ENCODE peak calls at places on chromosomes 4 and X, in ten cellular contexts. Q is tibial nerve, R is heart right ventricle, A is left ventricle myocardium inferior, L is GM06990, D is psoas muscle, N is MM.1S, U is GM10248, X is osteocyte, Y is H9. M is an unnamed sample.

GRCh38 chrX:149871940-149872339 is 9.0 kb upstream of the MAGEA8 start:
- DNase-seq in L (peak), U (peak), R (no peak), D (no peak), A (no peak), N (no peak), Y (peak), Q (no peak), X (no peak), M (peak)

GRCh38 chr4:88054229-88054628 is 46.8 kb downstream of the PKD2 start:
- DNase-seq in D (no peak), U (no peak), R (no peak), N (no peak), Q (no peak), A (no peak), X (no peak), L (no peak), Y (no peak), M (no peak)

GRCh38 chr4:123284166-123284565 is 112.4 kb upstream of the SPRY1 start:
- DNase-seq in U (no peak), L (no peak), D (no peak), Q (no peak), N (no peak), A (no peak), Y (no peak), R (no peak), X (no peak), M (no peak)

GRCh38 chr4:31530555-31530954 is 810.4 kb downstream of the PCDH7 start:
- DNase-seq in L (no peak), U (no peak), Q (no peak), D (no peak), A (no peak), R (no peak), Y (no peak), N (no peak), X (no peak), M (no peak)

GRCh38 chrX:14356401-14356800 is 172.9 kb upstream of the GLRA2 start:
- DNase-seq in U (no peak), N (no peak), D (no peak), R (no peak), L (no peak), Y (no peak), X (no peak), Q (no peak), A (no peak), M (no peak)

GRCh38 chr4:173275150-173275549 is 59.0 kb downstream of the HMGB2 start:
- DNase-seq in A (no peak), U (no peak), R (no peak), L (no peak), N (no peak), X (no peak), Q (no peak), Y (no peak), D (no peak), M (no peak)

GRCh38 chrX:10972731-10973130 is 138.4 kb upstream of the HCCS start:
- DNase-seq in U (no peak), N (no peak), Q (no peak), L (no peak), A (no peak), Y (no peak), D (no peak), R (no peak), X (no peak), M (no peak)

GRCh38 chrX:40310016-40310415 is 212.3 kb upstream of the BCOR start:
- DNase-seq in D (no peak), L (no peak), R (no peak), N (no peak), X (no peak), Y (no peak), U (no peak), A (no peak), Q (no peak), M (no peak)

GRCh38 chrX:152405561-152405960 is 45.6 kb downstream of the GABRA3 start:
- DNase-seq in A (no peak), R (no peak), X (no peak), L (no peak), Y (peak), N (no peak), U (no peak), Q (no peak), D (no peak), M (no peak)

GRCh38 chr4:84151574-84151973 is 347.5 kb downstream of the NKX6-1 start:
- DNase-seq in A (no peak), R (no peak), N (no peak), L (no peak), X (no peak), Y (no peak), D (no peak), Q (no peak), U (no peak), M (no peak)

GRCh38 chr4:96713271-96713670 is 873.4 kb downstream of the PDHA2 start:
- DNase-seq in N (no peak), R (no peak), L (no peak), Q (no peak), D (no peak), Y (no peak), X (no peak), A (no peak), U (no peak), M (no peak)

GRCh38 chr4:105092356-105092755 is 54.3 kb upstream of the TET2 start:
- DNase-seq in X (no peak), Q (no peak), D (no peak), Y (no peak), L (no peak), R (no peak), U (no peak), N (no peak), A (no peak), M (no peak)

GRCh38 chr4:79241846-79242245 is 84.0 kb downstream of the NAA11 start:
- DNase-seq in Q (no peak), D (no peak), N (no peak), R (no peak), L (no peak), U (no peak), Y (no peak), A (no peak), X (no peak), M (no peak)

GRCh38 chr4:178137732-178138471 is 695.7 kb upstream of the AGA start:
- DNase-seq in X (peak), A (no peak), Y (no peak), U (no peak), R (no peak), N (no peak), Q (no peak), L (no peak), D (peak), M (no peak)

GRCh38 chr4:177448850-177449249 is 6.6 kb upstream of the AGA start:
- DNase-seq in U (no peak), A (no peak), X (no peak), N (no peak), L (no peak), D (no peak), Y (no peak), Q (no peak), R (no peak), M (no peak)

GRCh38 chr4:72390409-72390808 is 178.6 kb downstream of the ADAMTS3 start:
- DNase-seq in N (no peak), U (no peak), L (no peak), R (no peak), D (no peak), A (no peak), Y (no peak), Q (no peak), X (no peak), M (no peak)

GRCh38 chr4:147843162-147843561 is 111.3 kb downstream of the ARHGAP10 start:
- DNase-seq in X (no peak), Y (peak), Q (no peak), U (peak), L (no peak), N (peak), A (no peak), D (no peak), R (no peak), M (peak)

GRCh38 chr4:107115185-107115847 is 79.2 kb upstream of the DKK2 start:
- DNase-seq in D (no peak), R (no peak), X (no peak), Q (peak), A (no peak), L (no peak), N (no peak), Y (no peak), U (no peak), M (no peak)

GRCh38 chrX:74420194-74421035 is 878 bp upstream of the SLC16A2 start:
- DNase-seq in N (no peak), U (no peak), X (peak), Y (peak), R (peak), A (peak), L (no peak), Q (peak), D (peak), M (no peak)

GRCh38 chr4:66160606-66161005 is 490.3 kb upstream of the EPHA5 start:
- DNase-seq in Y (no peak), U (no peak), X (no peak), D (no peak), Q (no peak), L (no peak), A (no peak), R (no peak), N (no peak), M (no peak)

GRCh38 chr4:122958505-122958904 is 36.1 kb upstream of the NUDT6 start:
- DNase-seq in N (no peak), D (no peak), Q (no peak), U (no peak), Y (no peak), X (no peak), A (no peak), L (no peak), R (no peak), M (no peak)

GRCh38 chrX:103656623-103657022 is 27.8 kb downstream of the TCEAL1 start:
- DNase-seq in A (no peak), Y (no peak), L (no peak), R (no peak), X (no peak), D (no peak), U (no peak), N (no peak), Q (no peak), M (no peak)

GRCh38 chr4:53066155-53066554 is 204.0 kb downstream of the RASL11B start:
- DNase-seq in X (no peak), D (no peak), U (no peak), A (no peak), L (no peak), N (no peak), R (no peak), Y (no peak), Q (no peak), M (no peak)

GRCh38 chrX:65985922-65986588 is 53.8 kb downstream of the VSIG4 start:
- DNase-seq in N (peak), Q (peak), X (no peak), R (no peak), A (no peak), L (peak), D (no peak), U (peak), Y (peak), M (no peak)

GRCh38 chrX:130024127-130024526 is 41.7 kb downstream of the BCORL1 start:
- DNase-seq in A (peak), X (no peak), R (peak), D (peak), Q (peak), L (peak), U (peak), N (peak), Y (peak), M (peak)

GRCh38 chr4:177309525-177310371 is at the start of gene NEIL3:
- DNase-seq in L (peak), D (peak), A (peak), Y (peak), R (peak), N (peak), X (peak), Q (peak), U (peak), M (peak)

GRCh38 chr4:139200506-139200905 is 23.5 kb upstream of the ELF2 start:
- DNase-seq in Y (no peak), R (no peak), N (no peak), X (no peak), L (no peak), D (no peak), Q (no peak), A (no peak), U (no peak), M (no peak)

GRCh38 chr4:88195666-88196365 is 37.4 kb upstream of the ABCG2 start:
- DNase-seq in A (no peak), D (no peak), X (no peak), U (no peak), Q (no peak), Y (peak), L (no peak), N (peak), R (no peak), M (no peak)

GRCh38 chr4:86977621-86978184 is 42.9 kb downstream of the AFF1 start:
- DNase-seq in U (peak), R (no peak), X (no peak), N (no peak), D (no peak), L (no peak), A (no peak), Q (no peak), Y (no peak), M (peak)

GRCh38 chr4:147924604-147925412 is 192.9 kb downstream of the ARHGAP10 start:
- DNase-seq in Q (no peak), A (no peak), L (no peak), N (no peak), Y (peak), U (peak), X (no peak), D (no peak), R (no peak), M (no peak)

GRCh38 chrX:34848281-34848680 is 94.3 kb upstream of the FAM47B start:
- DNase-seq in U (no peak), R (no peak), X (no peak), Q (no peak), Y (no peak), N (no peak), A (no peak), D (no peak), L (no peak), M (no peak)

GRCh38 chrX:1453951-1454785 is 1.5 kb upstream of the ASMTL start:
- DNase-seq in Q (peak), N (peak), A (peak), D (peak), Y (peak), X (peak), U (peak), R (peak), L (peak), M (peak)

GRCh38 chrX:48071064-48071985 is at the start of gene ZNF630:
- DNase-seq in Y (peak), D (peak), N (peak), A (peak), U (peak), R (peak), X (peak), L (peak), Q (peak), M (peak)

GRCh38 chrX:12894074-12894691 is 12.2 kb upstream of the TLR8 start:
- DNase-seq in D (peak), N (peak), A (peak), Q (peak), Y (no peak), L (no peak), R (no peak), U (peak), X (no peak), M (peak)

GRCh38 chr4:112897548-112897947 is 151.9 kb upstream of the ANK2 start:
- DNase-seq in Y (peak), D (no peak), U (no peak), L (no peak), X (no peak), Q (no peak), R (no peak), N (no peak), A (no peak), M (no peak)

GRCh38 chr4:107930821-107931774 is at the start of gene CYP2U1:
- DNase-seq in Q (peak), L (peak), N (peak), X (peak), Y (peak), R (peak), D (peak), U (peak), A (peak), M (peak)

DNA sequence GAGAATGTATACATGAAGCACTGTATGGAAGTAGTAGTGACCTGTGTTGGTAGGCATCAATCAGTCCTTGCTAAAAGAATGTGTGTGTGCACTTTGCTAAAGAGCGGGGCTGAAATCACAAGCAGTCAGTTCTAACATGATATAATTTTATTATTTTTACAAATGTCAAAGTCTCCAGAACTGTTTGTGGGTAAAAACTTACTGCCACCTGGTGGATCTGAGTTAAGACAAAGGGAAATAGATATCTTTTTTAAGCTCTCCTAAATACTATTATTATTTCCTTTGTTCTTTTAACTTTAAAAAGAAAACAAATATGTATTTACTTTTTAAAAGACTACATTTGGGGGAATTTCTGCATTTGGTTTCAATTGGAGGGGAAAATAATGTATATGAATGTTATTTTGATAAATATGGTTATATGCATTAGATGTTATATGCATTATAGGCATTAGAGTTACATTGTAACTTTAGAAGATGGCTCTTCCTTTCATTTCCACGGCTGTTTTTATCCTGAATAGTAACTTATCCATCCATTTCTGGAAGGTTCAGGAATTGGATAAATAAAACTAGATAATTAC is 7.8 kb upstream of the CLOCK start:
- DNase-seq in U (peak), N (peak), Y (no peak), R (no peak), A (no peak), X (no peak), L (no peak), D (no peak), Q (no peak), M (no peak)
- TF ChIP-seq CTCF in U (peak), N (peak), Y (peak), R (peak), A (peak), X (peak), L (peak), D (peak), Q (peak), M (no peak)

GRCh38 chr4:75892508-75892907 is 9.7 kb downstream of the PPEF2 start:
- DNase-seq in R (no peak), Q (no peak), X (no peak), D (no peak), N (no peak), L (no peak), U (no peak), A (no peak), Y (peak), M (no peak)
- TF ChIP-seq CTCF in R (no peak), Q (no peak), X (peak), D (no peak), N (peak), L (no peak), U (no peak), A (no peak), Y (peak), M (no peak)

GRCh38 chr4:99563310-99564186 is at the start of gene TRMT10A:
- DNase-seq in X (peak), U (peak), R (peak), N (peak), Y (peak), L (peak), A (peak), D (peak), Q (peak), M (peak)
- TF ChIP-seq CTCF in X (peak), U (no peak), R (peak), N (no peak), Y (no peak), L (no peak), A (peak), D (no peak), Q (peak), M (no peak)

GRCh38 chrX:115968436-115969252 is 201.9 kb upstream of the AGTR2 start:
- DNase-seq in N (peak), A (peak), Y (peak), L (peak), X (no peak), R (peak), D (peak), Q (peak), U (peak), M (peak)
- TF ChIP-seq CTCF in N (no peak), A (no peak), Y (peak), L (peak), X (peak), R (no peak), D (no peak), Q (no peak), U (no peak), M (no peak)

GRCh38 chr4:808860-809570 is 16.9 kb downstream of the CPLX1 start:
- DNase-seq in D (peak), Q (no peak), U (no peak), N (no peak), A (no peak), L (no peak), R (no peak), Y (no peak), X (no peak), M (no peak)

GRCh38 chr4:814312-814850 is 11.5 kb downstream of the CPLX1 start:
- DNase-seq in A (no peak), L (no peak), D (peak), Q (no peak), N (no peak), U (no peak), R (no peak), Y (no peak), X (no peak), M (no peak)

GRCh38 chr4:815464-816146 is 10.3 kb downstream of the CPLX1 start:
- DNase-seq in Q (no peak), X (no peak), N (no peak), D (no peak), L (no peak), Y (no peak), R (no peak), U (no peak), A (no peak), M (no peak)

GRCh38 chr4:818106-818921 is 7.6 kb downstream of the CPLX1 start:
- DNase-seq in Q (no peak), A (no peak), X (no peak), U (no peak), L (no peak), Y (no peak), R (no peak), D (peak), N (no peak), M (no peak)

GRCh38 chr4:813900-814299 is 12.0 kb downstream of the CPLX1 start:
- DNase-seq in D (no peak), X (no peak), Y (no peak), N (no peak), L (no peak), U (no peak), R (no peak), A (no peak), Q (no peak), M (no peak)
- TF ChIP-seq CTCF in D (no peak), X (no peak), Y (peak), N (no peak), L (no peak), U (peak), R (no peak), A (peak), Q (no peak), M (no peak)

DNA sequence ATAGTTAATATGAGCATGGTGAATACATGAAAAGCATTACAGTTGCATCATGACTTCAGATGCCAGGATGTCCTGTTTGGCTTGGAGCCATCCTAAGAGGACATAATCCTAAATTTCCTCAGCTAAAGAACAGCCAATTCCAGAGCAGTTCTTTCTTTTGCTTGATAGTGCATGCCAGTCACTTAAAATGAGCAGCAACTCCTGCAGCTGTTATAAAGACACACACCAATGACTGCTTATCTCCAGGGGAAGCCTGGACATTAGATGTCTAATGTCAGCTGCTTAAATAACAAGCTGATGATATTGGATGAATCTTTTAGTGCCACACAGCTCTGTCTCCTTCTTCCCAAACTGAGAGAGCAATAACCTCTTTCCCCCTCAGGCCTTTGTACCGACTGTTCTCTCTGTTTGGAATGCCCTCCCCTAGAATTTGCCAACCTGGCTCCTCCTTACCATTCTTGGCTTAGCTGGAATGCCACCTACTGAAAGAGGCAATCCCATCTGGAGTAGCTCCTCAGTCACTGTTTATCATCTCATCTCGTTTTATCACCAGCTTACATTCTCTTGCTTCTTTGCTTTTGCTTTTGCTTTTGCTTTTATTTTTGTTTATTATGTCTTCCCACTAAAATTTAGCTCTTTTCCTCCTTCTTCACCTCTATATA is 100.8 kb upstream of the USP38 start:
- DNase-seq in L (no peak), N (no peak), R (no peak), U (no peak), Y (no peak), D (no peak), A (no peak), Q (no peak), X (no peak), M (no peak)
- TF ChIP-seq CTCF in L (no peak), N (no peak), R (no peak), U (no peak), Y (no peak), D (no peak), A (no peak), Q (no peak), X (no peak), M (no peak)

GRCh38 chrX:119194631-119195030 is 41.5 kb upstream of the PGRMC1 start:
- DNase-seq in N (no peak), X (no peak), R (no peak), Y (no peak), A (no peak), Q (no peak), D (no peak), U (no peak), L (no peak), M (no peak)
- TF ChIP-seq CTCF in N (no peak), X (no peak), R (peak), Y (peak), A (peak), Q (no peak), D (no peak), U (no peak), L (peak), M (no peak)

M was measured in GM13976.